ENCODE peak calls at places on chromosomes 1 and 21, in four cellular contexts. One of them, this sample, is unnamed.

GRCh38 chr1:9437931-9438330 is 101.3 kb upstream of the SLC25A33 start:
- DNase-seq in mesendoderm: peak; percentile 70
- DNase-seq in adrenal gland: no peak
- DNase-seq in cardiac fibroblast: peak; percentile 38
- DNase-seq in this sample: peak; percentile 58

GRCh38 chr1:18922848-18923475 is 20.6 kb upstream of the ALDH4A1 start:
- DNase-seq in cardiac fibroblast: no peak
- DNase-seq in mesendoderm: no peak
- DNase-seq in adrenal gland: peak; percentile 30
- DNase-seq in this sample: no peak

GRCh38 chr1:25036117-25036546 is 106.1 kb upstream of the RUNX3 start:
- DNase-seq in cardiac fibroblast: no peak
- DNase-seq in mesendoderm: no peak
- DNase-seq in adrenal gland: no peak
- DNase-seq in this sample: no peak

GRCh38 chr1:167713330-167714081 is 8.3 kb upstream of the MPZL1 start:
- DNase-seq in mesendoderm: peak; percentile 62
- DNase-seq in adrenal gland: peak; percentile 35
- DNase-seq in cardiac fibroblast: peak; percentile 38
- DNase-seq in this sample: no peak

GRCh38 chr1:40802078-40803075 is 18.8 kb downstream of the KCNQ4 start:
- DNase-seq in adrenal gland: peak; percentile 94
- DNase-seq in mesendoderm: peak; percentile 93
- DNase-seq in cardiac fibroblast: peak; percentile 84
- DNase-seq in this sample: peak; percentile 97

GRCh38 chr1:10790155-10790707 is 6.2 kb downstream of the CASZ1 start:
- DNase-seq in mesendoderm: no peak
- DNase-seq in cardiac fibroblast: no peak
- DNase-seq in adrenal gland: no peak
- DNase-seq in this sample: no peak

GRCh38 chr1:94022471-94023189 is 98.3 kb downstream of the ABCA4 start:
- DNase-seq in adrenal gland: peak; percentile 26
- DNase-seq in mesendoderm: no peak
- DNase-seq in cardiac fibroblast: peak; percentile 93
- DNase-seq in this sample: peak; percentile 72

GRCh38 chr1:110580244-110580643 is 25.9 kb downstream of the KCNA2 start:
- DNase-seq in mesendoderm: no peak
- DNase-seq in adrenal gland: no peak
- DNase-seq in cardiac fibroblast: no peak
- DNase-seq in this sample: no peak

GRCh38 chr21:35578350-35578782 is 482.0 kb downstream of the SETD4 start:
- DNase-seq in mesendoderm: no peak
- DNase-seq in cardiac fibroblast: peak; percentile 65
- DNase-seq in adrenal gland: no peak
- DNase-seq in this sample: peak; percentile 55

GRCh38 chr1:113677250-113678158 is 81.8 kb downstream of the PHTF1 start:
- DNase-seq in mesendoderm: peak; percentile 53
- DNase-seq in adrenal gland: peak; percentile 85
- DNase-seq in cardiac fibroblast: peak; percentile 78
- DNase-seq in this sample: peak; percentile 40

GRCh38 chr1:92444351-92444750 is 42.4 kb downstream of the GFI1 start:
- DNase-seq in mesendoderm: peak; percentile 79
- DNase-seq in adrenal gland: no peak
- DNase-seq in cardiac fibroblast: peak; percentile 36
- DNase-seq in this sample: peak; percentile 72

GRCh38 chr1:238331557-238331956 is 440.8 kb upstream of the ZP4 start:
- DNase-seq in mesendoderm: no peak
- DNase-seq in adrenal gland: no peak
- DNase-seq in cardiac fibroblast: no peak
- DNase-seq in this sample: no peak

GRCh38 chr21:29443398-29444010 is 144.8 kb downstream of the BACH1 start:
- DNase-seq in adrenal gland: no peak
- DNase-seq in mesendoderm: no peak
- DNase-seq in cardiac fibroblast: peak; percentile 38
- DNase-seq in this sample: no peak

GRCh38 chr1:224317383-224318045 is 12.5 kb downstream of the NVL start:
- DNase-seq in cardiac fibroblast: no peak
- DNase-seq in mesendoderm: no peak
- DNase-seq in adrenal gland: no peak
- DNase-seq in this sample: no peak

GRCh38 chr1:211912064-211912463 is 81.5 kb upstream of the LPGAT1 start:
- DNase-seq in cardiac fibroblast: no peak
- DNase-seq in mesendoderm: no peak
- DNase-seq in adrenal gland: no peak
- DNase-seq in this sample: no peak

GRCh38 chr1:185894806-185895205 is 160.6 kb downstream of the HMCN1 start:
- DNase-seq in adrenal gland: no peak
- DNase-seq in cardiac fibroblast: peak; percentile 60
- DNase-seq in mesendoderm: no peak
- DNase-seq in this sample: peak; percentile 7

GRCh38 chr1:64962447-64962846 is 3.9 kb downstream of the JAK1 start:
- DNase-seq in cardiac fibroblast: no peak
- DNase-seq in mesendoderm: no peak
- DNase-seq in adrenal gland: no peak
- DNase-seq in this sample: no peak

GRCh38 chr1:35881850-35882273 is 1.1 kb upstream of the AGO1 start:
- DNase-seq in mesendoderm: no peak
- DNase-seq in adrenal gland: no peak
- DNase-seq in cardiac fibroblast: peak; percentile 15
- DNase-seq in this sample: no peak

GRCh38 chr1:4851666-4852065 is 197.3 kb downstream of the AJAP1 start:
- DNase-seq in adrenal gland: peak; percentile 29
- DNase-seq in mesendoderm: no peak
- DNase-seq in cardiac fibroblast: no peak
- DNase-seq in this sample: no peak

GRCh38 chr1:192878249-192878648 is 69.4 kb downstream of the RGS2 start:
- DNase-seq in mesendoderm: no peak
- DNase-seq in cardiac fibroblast: peak; percentile 88
- DNase-seq in adrenal gland: peak; percentile 49
- DNase-seq in this sample: no peak

GRCh38 chr1:91572044-91572443 is 71.4 kb downstream of the CDC7 start:
- DNase-seq in cardiac fibroblast: no peak
- DNase-seq in adrenal gland: peak; percentile 26
- DNase-seq in mesendoderm: no peak
- DNase-seq in this sample: no peak

GRCh38 chr21:33231526-33231925 is 1.8 kb downstream of the IFNAR2 start:
- DNase-seq in adrenal gland: no peak
- DNase-seq in mesendoderm: no peak
- DNase-seq in cardiac fibroblast: no peak
- DNase-seq in this sample: no peak

GRCh38 chr1:246588322-246588721 is 22.1 kb downstream of the CNST start:
- DNase-seq in cardiac fibroblast: peak; percentile 33
- DNase-seq in mesendoderm: no peak
- DNase-seq in adrenal gland: no peak
- DNase-seq in this sample: no peak

GRCh38 chr21:42358261-42358660 is 7.5 kb upstream of the TFF2 start:
- DNase-seq in mesendoderm: no peak
- DNase-seq in cardiac fibroblast: no peak
- DNase-seq in adrenal gland: no peak
- DNase-seq in this sample: no peak

GRCh38 chr1:234755449-234755863 is 145.5 kb upstream of the IRF2BP2 start:
- DNase-seq in cardiac fibroblast: peak; percentile 93
- DNase-seq in mesendoderm: no peak
- DNase-seq in adrenal gland: peak; percentile 93
- DNase-seq in this sample: peak; percentile 79

GRCh38 chr1:204726478-204726877 is 40.9 kb upstream of the LRRN2 start:
- DNase-seq in mesendoderm: peak; percentile 37
- DNase-seq in adrenal gland: no peak
- DNase-seq in cardiac fibroblast: peak; percentile 52
- DNase-seq in this sample: peak; percentile 33

GRCh38 chr21:32184485-32184884 is 94.4 kb downstream of the MIS18A start:
- DNase-seq in cardiac fibroblast: no peak
- DNase-seq in mesendoderm: peak; percentile 86
- DNase-seq in adrenal gland: no peak
- DNase-seq in this sample: no peak

GRCh38 chr1:54664364-54664763 is 22.8 kb downstream of the MROH7 start:
- DNase-seq in cardiac fibroblast: no peak
- DNase-seq in mesendoderm: no peak
- DNase-seq in adrenal gland: no peak
- DNase-seq in this sample: no peak

GRCh38 chr1:174265273-174265672 is 106.0 kb downstream of the RABGAP1L start:
- DNase-seq in adrenal gland: no peak
- DNase-seq in mesendoderm: no peak
- DNase-seq in cardiac fibroblast: no peak
- DNase-seq in this sample: no peak

GRCh38 chr1:243959998-243960397 is 91.1 kb upstream of the ZBTB18 start:
- DNase-seq in mesendoderm: no peak
- DNase-seq in adrenal gland: no peak
- DNase-seq in cardiac fibroblast: no peak
- DNase-seq in this sample: no peak

GRCh38 chr1:226690460-226690982 is 48.6 kb downstream of the ITPKB start:
- DNase-seq in cardiac fibroblast: peak; percentile 29
- DNase-seq in adrenal gland: peak; percentile 53
- DNase-seq in mesendoderm: no peak
- DNase-seq in this sample: no peak

GRCh38 chr1:201085902-201086735 is 26.1 kb downstream of the CACNA1S start:
- DNase-seq in mesendoderm: peak; percentile 74
- DNase-seq in cardiac fibroblast: peak; percentile 58
- DNase-seq in adrenal gland: peak; percentile 84
- DNase-seq in this sample: peak; percentile 85

GRCh38 chr1:152186556-152187285 is 27.7 kb upstream of the RPTN start:
- DNase-seq in adrenal gland: no peak
- DNase-seq in cardiac fibroblast: peak; percentile 13
- DNase-seq in mesendoderm: peak; percentile 29
- DNase-seq in this sample: no peak

GRCh38 chr1:193042766-193043691 is 16.1 kb downstream of the UCHL5 start:
- DNase-seq in adrenal gland: no peak
- DNase-seq in mesendoderm: no peak
- DNase-seq in cardiac fibroblast: no peak
- DNase-seq in this sample: no peak

This sample was measured in AG08396.